ENCODE peak calls at places on chromosomes 1 and 21, in eight cellular contexts. E is body of pancreas; M is pancreas; T is GM12891; G is astrocyte of the spinal cord; U is Ammon's horn; Z is cardiac muscle cell; R is stimulated activated naive B cell treated with anti-CD40 and anti-IgM and Interleukin-4, amounts not matched to agents 10 μg/mL and 1 μg/mL and 100 μg/mL, for 72 hours. S is an unnamed sample.

GRCh38 chr1:47507921-47508894 is 70.4 kb downstream of the FOXD2 start:
- DNase-seq in E (peak), M (peak), T (no peak), G (no peak), U (no peak), Z (peak), R (peak), S (peak)

GRCh38 chr1:239951518-239952130 is 140.1 kb upstream of the FMN2 start:
- DNase-seq in E (peak), M (peak), T (peak), G (peak), U (peak), Z (peak), R (peak), S (peak)

GRCh38 chr1:52662645-52663313 is 29.8 kb downstream of the SHISAL2A start:
- DNase-seq in E (peak), M (no peak), T (no peak), G (peak), U (no peak), Z (peak), R (no peak), S (peak)

GRCh38 chr21:36126621-36127110 is 8.2 kb upstream of the CBR3 start:
- DNase-seq in E (no peak), M (no peak), T (no peak), G (no peak), U (no peak), Z (no peak), R (no peak), S (no peak)

GRCh38 chr1:55478742-55479141 is 263.6 kb upstream of the USP24 start:
- DNase-seq in E (no peak), M (no peak), T (no peak), G (peak), U (no peak), Z (peak), R (no peak), S (no peak)

GRCh38 chr1:160352555-160352954 is 9.4 kb downstream of the NCSTN start:
- DNase-seq in E (no peak), M (no peak), T (no peak), G (no peak), U (no peak), Z (no peak), R (no peak), S (no peak)

GRCh38 chr1:166874464-166874863 is 1.6 kb downstream of the TADA1 start:
- DNase-seq in E (no peak), M (no peak), T (no peak), G (no peak), U (no peak), Z (no peak), R (no peak), S (no peak)

GRCh38 chr1:7752512-7753417 is 18.3 kb upstream of the VAMP3 start:
- DNase-seq in E (peak), M (peak), T (no peak), G (peak), U (peak), Z (peak), R (no peak), S (peak)

GRCh38 chr1:93339171-93339697 is 6.5 kb upstream of the DR1 start:
- DNase-seq in E (no peak), M (no peak), T (no peak), G (no peak), U (no peak), Z (no peak), R (no peak), S (no peak)

GRCh38 chr1:184044603-184045376 is 6.7 kb upstream of the TSEN15 start:
- DNase-seq in E (no peak), M (no peak), T (no peak), G (no peak), U (no peak), Z (no peak), R (no peak), S (no peak)

GRCh38 chr1:10672376-10673050 is 123.9 kb downstream of the CASZ1 start:
- DNase-seq in E (no peak), M (no peak), T (no peak), G (no peak), U (peak), Z (no peak), R (no peak), S (no peak)

GRCh38 chr1:177632923-177633322 is 336.9 kb downstream of the SEC16B start:
- DNase-seq in E (no peak), M (no peak), T (no peak), G (no peak), U (no peak), Z (no peak), R (no peak), S (no peak)

GRCh38 chr1:58785424-58786058 is 1.7 kb upstream of the JUN start:
- DNase-seq in E (peak), M (peak), T (no peak), G (peak), U (peak), Z (peak), R (peak), S (peak)

GRCh38 chr1:212721388-212722247 is 22.0 kb upstream of the BATF3 start:
- DNase-seq in E (peak), M (no peak), T (no peak), G (peak), U (no peak), Z (no peak), R (no peak), S (no peak)

GRCh38 chr1:222168621-222169020 is 379.3 kb downstream of the HHIPL2 start:
- DNase-seq in E (no peak), M (no peak), T (no peak), G (no peak), U (no peak), Z (no peak), R (no peak), S (no peak)

GRCh38 chr1:32336963-32337675 is 1.1 kb upstream of the MARCKSL1 start:
- DNase-seq in E (peak), M (no peak), T (peak), G (no peak), U (no peak), Z (no peak), R (peak), S (no peak)

GRCh38 chr1:22831729-22832413 is 121.2 kb downstream of the EPHB2 start:
- DNase-seq in E (peak), M (no peak), T (no peak), G (peak), U (no peak), Z (no peak), R (no peak), S (no peak)

GRCh38 chr1:210882414-210883221 is 251.3 kb downstream of the KCNH1 start:
- DNase-seq in E (no peak), M (no peak), T (no peak), G (peak), U (no peak), Z (no peak), R (no peak), S (no peak)

GRCh38 chr21:45617021-45617930 is 26.2 kb upstream of the PCBP3 start:
- DNase-seq in E (no peak), M (no peak), T (no peak), G (no peak), U (no peak), Z (peak), R (no peak), S (no peak)

GRCh38 chr1:213989740-213990472 is 2.1 kb downstream of the PROX1 start:
- DNase-seq in E (peak), M (peak), T (no peak), G (no peak), U (no peak), Z (no peak), R (no peak), S (peak)

GRCh38 chr21:18772404-18772803 is 368.8 kb upstream of the TMPRSS15 start:
- DNase-seq in E (no peak), M (no peak), T (no peak), G (peak), U (no peak), Z (no peak), R (no peak), S (no peak)